ENCODE peak calls at places on chromosomes 7 and 10, in nine cellular contexts. K, Q, P, W, H, G, O, F and B are unnamed samples.

GRCh38 chr10:127343831-127344230 is 147.4 kb upstream of the INSYN2A start:
- DNase-seq in Q (no peak), P (peak), G (peak), O (no peak), K (no peak), W (no peak), F (no peak), H (no peak), B (no peak)

GRCh38 chr7:148800677-148801076 is 83.4 kb downstream of the EZH2 start:
- DNase-seq in Q (no peak), G (no peak), K (no peak), W (no peak), F (no peak), H (no peak), O (no peak), P (no peak), B (no peak)

GRCh38 chr7:112759905-112760304 is 30.3 kb downstream of the TMEM168 start:
- DNase-seq in W (no peak), Q (no peak), G (peak), O (no peak), H (no peak), P (no peak), F (peak), K (no peak), B (no peak)

GRCh38 chr10:11689945-11690736 is 52.0 kb upstream of the ECHDC3 start:
- DNase-seq in P (no peak), G (no peak), H (no peak), O (no peak), W (no peak), K (no peak), F (no peak), Q (no peak), B (peak)

GRCh38 chr7:149625339-149625946 is 127.8 kb upstream of the ZNF746 start:
- DNase-seq in K (peak), H (peak), Q (peak), W (peak), P (peak), O (peak), F (peak), G (peak), B (no peak)

GRCh38 chr7:137539111-137539715 is 195.7 kb upstream of the PTN start:
- DNase-seq in W (no peak), K (no peak), F (peak), G (peak), H (no peak), P (peak), O (no peak), Q (no peak), B (no peak)

GRCh38 chr10:91589656-91590035 is 43.2 kb downstream of the PPP1R3C start:
- DNase-seq in F (no peak), G (no peak), Q (no peak), W (no peak), P (no peak), K (no peak), O (no peak), H (no peak), B (no peak)

GRCh38 chr10:61452655-61453641 is at the start of gene TMEM26:
- DNase-seq in H (peak), W (peak), G (peak), Q (no peak), O (peak), P (peak), F (no peak), K (no peak), B (peak)

GRCh38 chr10:132591166-132591971 is 53.8 kb downstream of the INPP5A start:
- DNase-seq in P (peak), Q (no peak), W (no peak), O (peak), G (peak), H (no peak), F (peak), K (no peak), B (no peak)

GRCh38 chr10:92208736-92209135 is 82.1 kb downstream of the CPEB3 start:
- DNase-seq in K (no peak), F (peak), W (no peak), H (no peak), Q (no peak), P (peak), G (no peak), O (no peak), B (no peak)

GRCh38 chr7:55144333-55144954 is 125.6 kb downstream of the EGFR start:
- DNase-seq in Q (no peak), O (no peak), P (no peak), H (peak), W (no peak), K (no peak), F (no peak), G (no peak), B (no peak)

GRCh38 chr10:94027197-94027596 is 33.5 kb downstream of the PLCE1 start:
- DNase-seq in W (no peak), P (no peak), H (no peak), F (no peak), Q (no peak), K (no peak), G (no peak), O (no peak), B (no peak)

GRCh38 chr10:94024407-94024806 is 30.7 kb downstream of the PLCE1 start:
- DNase-seq in F (no peak), K (no peak), G (no peak), W (no peak), O (no peak), P (no peak), H (no peak), Q (no peak), B (no peak)

DNA sequence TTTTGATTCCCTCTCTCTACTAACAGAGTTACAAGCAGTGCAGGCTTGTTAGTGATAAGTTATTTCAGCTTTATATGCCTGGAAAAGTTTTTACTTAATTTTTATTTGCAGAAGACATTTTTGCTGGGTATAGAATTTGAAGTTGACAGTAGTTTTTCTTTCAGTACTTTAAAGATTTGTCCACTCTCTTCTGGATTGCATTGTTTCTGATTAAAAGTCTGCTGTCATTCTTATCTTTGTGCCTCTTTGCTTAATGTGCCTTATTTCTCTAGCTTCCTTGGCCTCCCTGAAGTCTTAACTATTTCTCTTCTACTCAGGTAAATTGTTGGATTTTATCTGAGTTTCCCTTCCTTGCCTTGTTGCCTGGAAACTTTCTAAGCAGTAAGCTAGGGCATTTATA is 36.2 kb downstream of the PLCE1 start:
- DNase-seq in Q (no peak), K (no peak), P (no peak), G (no peak), F (no peak), O (no peak), W (no peak), H (no peak), B (no peak)
- TF ChIP-seq CTCF in Q (no peak), K (no peak), P (no peak), G (no peak), F (no peak), O (no peak), W (no peak), H (no peak), B (no peak)

DNA sequence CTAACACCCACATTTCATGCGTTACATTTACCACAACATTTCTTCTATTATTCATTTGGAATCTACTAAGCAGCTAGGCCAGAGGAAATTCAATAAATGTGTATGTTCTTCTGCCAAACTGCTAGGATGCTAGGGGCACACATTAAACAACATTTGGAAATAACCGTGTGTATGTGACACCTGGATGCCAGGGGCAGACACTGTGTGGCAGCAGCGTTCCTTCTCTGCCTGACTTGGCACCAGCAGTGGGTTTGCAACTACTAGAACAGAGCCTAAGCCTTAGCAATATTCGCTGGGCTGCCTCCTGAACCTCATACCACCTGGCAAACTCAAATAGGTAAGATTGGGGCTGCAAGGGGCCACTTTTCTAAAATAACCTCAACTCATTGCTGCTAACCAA is 182.1 kb downstream of the CHCHD3 start:
- DNase-seq in O (no peak), W (no peak), Q (no peak), G (peak), P (peak), F (no peak), H (no peak), K (no peak), B (no peak)
- TF ChIP-seq CTCF in O (no peak), W (no peak), Q (no peak), G (peak), P (peak), F (no peak), H (no peak), K (no peak), B (peak)

GRCh38 chr7:36085096-36085495 is 68.0 kb upstream of the EEPD1 start:
- DNase-seq in P (no peak), G (no peak), F (no peak), O (no peak), H (no peak), Q (no peak), K (no peak), W (no peak), B (no peak)

GRCh38 chr7:36082910-36083309 is 70.1 kb upstream of the EEPD1 start:
- DNase-seq in W (no peak), O (no peak), K (no peak), Q (no peak), H (no peak), P (no peak), F (no peak), G (peak), B (no peak)

GRCh38 chr7:36083626-36084380 is 69.3 kb upstream of the EEPD1 start:
- DNase-seq in G (no peak), P (no peak), W (no peak), H (no peak), Q (no peak), O (no peak), F (no peak), K (no peak), B (no peak)

GRCh38 chr7:36086571-36086970 is 66.5 kb upstream of the EEPD1 start:
- DNase-seq in F (no peak), K (no peak), H (no peak), P (no peak), W (no peak), O (no peak), Q (no peak), G (no peak), B (no peak)

DNA sequence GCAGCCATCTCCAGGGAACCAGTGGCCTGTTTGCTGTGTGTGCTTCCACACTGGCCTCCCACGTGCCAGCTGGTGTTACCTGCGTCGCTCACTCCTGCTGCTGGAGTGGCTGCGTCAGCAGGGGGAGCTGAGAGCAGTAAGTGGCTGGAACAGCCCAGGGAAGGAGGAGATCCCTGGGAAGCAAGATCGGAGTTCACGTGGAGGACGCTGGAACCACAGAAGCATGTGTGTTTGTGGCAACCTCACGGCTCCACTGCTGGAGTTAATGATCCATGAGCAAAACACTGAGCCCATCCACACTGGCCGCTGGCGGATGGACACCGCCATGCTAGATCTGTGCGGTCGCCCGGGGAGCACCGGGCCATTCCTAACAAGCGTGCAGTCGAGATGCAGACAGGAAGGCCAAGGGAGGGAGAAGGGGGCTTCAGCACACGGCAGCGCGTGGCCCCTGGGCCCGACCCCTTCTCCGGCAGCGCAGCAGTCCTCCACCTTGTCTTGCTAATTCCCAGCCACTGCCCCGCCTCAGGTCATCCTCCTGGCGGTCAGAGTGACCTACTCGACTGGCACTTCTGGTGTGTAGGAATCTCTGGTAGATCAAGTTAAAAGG is 68.5 kb upstream of the EEPD1 start:
- DNase-seq in W (peak), G (peak), F (no peak), Q (no peak), H (peak), P (peak), K (no peak), O (no peak), B (no peak)
- TF ChIP-seq CTCF in W (peak), G (peak), F (no peak), Q (no peak), H (no peak), P (peak), K (no peak), O (peak), B (peak)

GRCh38 chr7:151735854-151736402 is 141.0 kb downstream of the PRKAG2 start:
- DNase-seq in W (peak), Q (no peak), H (no peak), K (no peak), P (no peak), G (no peak), F (no peak), O (no peak), B (no peak)
- TF ChIP-seq CTCF in W (no peak), Q (no peak), H (no peak), K (no peak), P (no peak), G (no peak), F (no peak), O (no peak), B (no peak)